ENCODE peak calls at places on chromosomes 16 and 17, in eight cellular contexts. J is epithelial cell of esophagus; S is endothelial cell; B is AG10803; M is tibial nerve; Y is A673; X is RWPE1; O is CD4-positive, alpha-beta T cell. G is an unnamed sample.

GRCh38 chr17:7834554-7834890 is 505 bp downstream of the KDM6B start:
- DNase-seq in B (no peak), O (peak), J (peak), S (no peak), X (no peak), Y (no peak), M (peak), G (no peak)

GRCh38 chr17:43467981-43468541 is 15.7 kb upstream of the DHX8 start:
- DNase-seq in M (peak), O (no peak), J (peak), B (peak), Y (no peak), S (no peak), X (peak), G (peak)

GRCh38 chr16:82638095-82638798 is 11.5 kb downstream of the CDH13 start:
- DNase-seq in B (peak), M (no peak), J (peak), Y (peak), S (no peak), O (no peak), X (peak), G (peak)

GRCh38 chr17:81821603-81822311 is 11.3 kb downstream of the MCRIP1 start:
- DNase-seq in M (peak), O (no peak), S (peak), J (peak), Y (peak), X (no peak), B (peak), G (peak)

GRCh38 chr17:45277216-45277849 is 15.4 kb upstream of the SPATA32 start:
- DNase-seq in O (peak), S (peak), M (peak), J (peak), Y (peak), X (peak), B (peak), G (peak)

GRCh38 chr16:68901910-68902309 is 58.6 kb downstream of the TANGO6 start:
- DNase-seq in Y (peak), X (peak), O (no peak), M (no peak), J (peak), B (peak), S (no peak), G (peak)

GRCh38 chr17:41065829-41066624 is at the start of gene KRTAP2-4:
- DNase-seq in B (peak), X (peak), O (no peak), Y (no peak), M (no peak), J (peak), S (no peak), G (peak)

GRCh38 chr17:73414171-73414955 is 102.6 kb upstream of the CDC42EP4 start:
- DNase-seq in X (no peak), S (no peak), B (no peak), O (no peak), M (no peak), Y (no peak), J (no peak), G (no peak)

GRCh38 chr17:31051517-31051916 is 43.3 kb upstream of the NF1 start:
- DNase-seq in Y (no peak), O (no peak), B (peak), J (no peak), M (no peak), X (no peak), S (no peak), G (no peak)

GRCh38 chr16:17452931-17453330 is 17.8 kb downstream of the XYLT1 start:
- DNase-seq in J (no peak), M (no peak), X (no peak), Y (no peak), O (no peak), S (no peak), B (peak), G (no peak)

GRCh38 chr17:50053654-50053960 is 2.3 kb upstream of the ITGA3 start:
- DNase-seq in B (peak), O (no peak), S (no peak), Y (no peak), J (no peak), M (no peak), X (no peak), G (no peak)

GRCh38 chr17:31697838-31698237 is 161.2 kb downstream of the COPRS start:
- DNase-seq in B (no peak), O (no peak), S (no peak), J (no peak), M (no peak), Y (no peak), X (no peak), G (no peak)

GRCh38 chr17:14840616-14841231 is 424.4 kb downstream of the PMP22 start:
- DNase-seq in J (peak), S (no peak), Y (no peak), O (no peak), M (no peak), B (peak), X (peak), G (peak)

GRCh38 chr16:87930456-87930855 is 5.9 kb downstream of the CA5A start:
- DNase-seq in Y (peak), B (no peak), S (no peak), O (no peak), M (no peak), X (no peak), J (no peak), G (peak)
- TF ChIP-seq CTCF in Y (peak), B (peak), S (no peak), O (no peak), M (no peak), X (no peak), J (peak), G (peak)

DNA sequence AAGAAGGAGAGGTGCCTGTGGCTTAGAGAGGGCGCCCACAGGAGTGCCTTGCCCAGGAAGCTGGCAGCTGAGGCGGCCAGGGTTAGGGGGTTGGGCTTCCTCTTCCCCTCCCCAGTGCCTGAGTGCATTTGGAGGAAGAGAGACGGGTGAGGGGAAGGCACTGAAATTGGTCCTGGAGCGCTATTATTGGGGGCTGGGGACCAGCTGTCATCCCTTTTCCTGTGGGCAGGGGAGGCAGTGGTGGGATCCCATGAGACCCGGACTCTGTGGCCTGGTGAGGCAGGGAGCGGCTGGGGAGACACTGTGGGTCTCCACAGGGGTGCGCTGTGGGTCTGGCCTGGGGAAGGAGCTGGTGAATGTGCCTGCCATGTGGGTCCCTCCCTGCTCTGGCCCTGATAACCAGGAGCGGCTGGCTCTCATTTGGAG is 259.7 kb downstream of the SEC14L1 start:
- DNase-seq in B (peak), Y (peak), M (no peak), S (peak), O (peak), X (no peak), J (no peak), G (peak)
- TF ChIP-seq CTCF in B (peak), Y (peak), M (peak), S (peak), O (peak), X (no peak), J (peak), G (peak)

GRCh38 chr17:82836823-82837357 is 2.9 kb downstream of the ZNF750 start:
- DNase-seq in J (peak), S (no peak), Y (no peak), X (no peak), M (peak), O (no peak), B (peak), G (no peak)
- TF ChIP-seq CTCF in J (peak), S (no peak), Y (peak), X (no peak), M (peak), O (no peak), B (peak), G (no peak)

GRCh38 chr17:9726291-9726690 is 65.1 kb downstream of the DHRS7C start:
- DNase-seq in M (no peak), X (no peak), Y (no peak), J (no peak), B (no peak), S (no peak), O (no peak), G (no peak)

GRCh38 chr17:9729034-9729650 is 62.2 kb downstream of the DHRS7C start:
- DNase-seq in J (peak), M (peak), B (peak), S (peak), Y (peak), O (no peak), X (peak), G (peak)

GRCh38 chr17:9728005-9728404 is 63.4 kb downstream of the DHRS7C start:
- DNase-seq in X (no peak), B (no peak), S (no peak), O (no peak), M (no peak), Y (no peak), J (no peak), G (no peak)

GRCh38 chr17:9728564-9728963 is 62.8 kb downstream of the DHRS7C start:
- DNase-seq in M (no peak), X (no peak), J (no peak), Y (no peak), B (no peak), S (no peak), O (no peak), G (no peak)

DNA sequence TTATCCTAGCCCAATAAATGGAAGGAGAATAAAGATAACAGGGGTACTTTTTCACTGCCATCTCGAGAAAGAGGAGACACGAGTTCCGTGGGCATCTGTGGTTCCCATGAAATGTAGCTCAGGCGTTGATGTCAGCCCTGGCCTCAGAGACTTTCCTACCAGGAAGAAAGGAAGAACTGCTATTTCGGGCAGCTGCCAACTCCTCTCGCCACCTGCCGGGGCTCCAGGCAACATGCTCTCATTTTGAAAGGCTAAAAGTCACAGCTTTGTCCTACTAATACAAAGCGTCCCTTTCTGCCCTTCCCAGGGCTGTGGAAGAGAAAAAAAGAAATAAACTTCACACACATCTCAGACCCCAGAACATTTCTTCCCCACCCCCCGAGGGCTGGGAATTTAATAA is 65.8 kb downstream of the DHRS7C start:
- DNase-seq in X (no peak), M (no peak), O (no peak), J (peak), Y (no peak), S (no peak), B (no peak), G (no peak)
- TF ChIP-seq CTCF in X (no peak), M (no peak), O (no peak), J (peak), Y (no peak), S (no peak), B (peak), G (no peak)

GRCh38 chr16:89911375-89911774 is 7.3 kb upstream of the MC1R start:
- DNase-seq in B (no peak), M (no peak), O (no peak), S (no peak), X (no peak), J (no peak), Y (no peak), G (no peak)
- TF ChIP-seq CTCF in B (no peak), M (no peak), O (no peak), S (no peak), X (no peak), J (no peak), Y (no peak), G (no peak)

GRCh38 chr16:7515543-7515942 is 182.9 kb downstream of the RBFOX1 start:
- DNase-seq in J (no peak), Y (no peak), X (no peak), O (no peak), M (no peak), S (no peak), B (no peak), G (no peak)

GRCh38 chr16:7509919-7510705 is 177.5 kb downstream of the RBFOX1 start:
- DNase-seq in O (no peak), S (no peak), Y (no peak), J (no peak), X (no peak), M (no peak), B (no peak), G (no peak)

GRCh38 chr16:7511549-7512260 is 179.1 kb downstream of the RBFOX1 start:
- DNase-seq in S (no peak), J (no peak), O (no peak), Y (no peak), X (no peak), M (no peak), B (no peak), G (no peak)

GRCh38 chr16:7512503-7512902 is 179.9 kb downstream of the RBFOX1 start:
- DNase-seq in M (no peak), O (no peak), S (no peak), B (no peak), X (no peak), J (no peak), Y (no peak), G (no peak)

DNA sequence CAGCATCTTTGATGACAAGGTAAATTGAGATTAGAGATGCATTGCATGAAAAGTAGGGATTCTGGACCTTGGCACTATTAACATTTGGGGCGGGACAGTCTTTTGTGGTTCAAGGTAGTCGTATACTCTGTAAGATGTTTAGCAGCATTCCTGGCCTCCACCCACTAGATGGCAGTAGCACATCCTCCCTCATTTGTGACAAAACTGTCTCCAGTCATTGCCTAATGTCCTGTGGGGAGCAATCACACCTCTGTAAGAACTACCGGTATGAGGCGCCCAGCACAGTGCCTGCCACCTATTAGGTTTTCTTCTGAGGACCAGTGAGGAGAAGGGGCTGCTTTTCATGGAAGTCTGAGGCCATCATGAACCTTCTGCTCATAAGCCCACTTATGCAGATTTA is 180.8 kb downstream of the RBFOX1 start:
- DNase-seq in B (no peak), S (no peak), O (no peak), X (no peak), Y (peak), M (no peak), J (no peak), G (no peak)
- TF ChIP-seq CTCF in B (no peak), S (peak), O (no peak), X (no peak), Y (peak), M (no peak), J (no peak), G (no peak)

GRCh38 chr17:78174870-78175642 is 6.7 kb downstream of the SYNGR2 start:
- DNase-seq in J (peak), B (no peak), S (no peak), O (no peak), M (no peak), Y (no peak), X (no peak), G (no peak)

GRCh38 chr17:78175643-78175981 is 7.2 kb downstream of the SYNGR2 start:
- DNase-seq in Y (no peak), J (no peak), B (no peak), S (no peak), M (no peak), X (no peak), O (no peak), G (no peak)

GRCh38 chr17:78173025-78173715 is 4.8 kb downstream of the SYNGR2 start:
- DNase-seq in O (no peak), X (no peak), M (no peak), Y (no peak), B (no peak), J (no peak), S (no peak), G (no peak)

GRCh38 chr17:78172284-78173024 is 4.1 kb downstream of the SYNGR2 start:
- DNase-seq in Y (peak), J (no peak), O (no peak), X (no peak), S (no peak), M (peak), B (no peak), G (no peak)

DNA sequence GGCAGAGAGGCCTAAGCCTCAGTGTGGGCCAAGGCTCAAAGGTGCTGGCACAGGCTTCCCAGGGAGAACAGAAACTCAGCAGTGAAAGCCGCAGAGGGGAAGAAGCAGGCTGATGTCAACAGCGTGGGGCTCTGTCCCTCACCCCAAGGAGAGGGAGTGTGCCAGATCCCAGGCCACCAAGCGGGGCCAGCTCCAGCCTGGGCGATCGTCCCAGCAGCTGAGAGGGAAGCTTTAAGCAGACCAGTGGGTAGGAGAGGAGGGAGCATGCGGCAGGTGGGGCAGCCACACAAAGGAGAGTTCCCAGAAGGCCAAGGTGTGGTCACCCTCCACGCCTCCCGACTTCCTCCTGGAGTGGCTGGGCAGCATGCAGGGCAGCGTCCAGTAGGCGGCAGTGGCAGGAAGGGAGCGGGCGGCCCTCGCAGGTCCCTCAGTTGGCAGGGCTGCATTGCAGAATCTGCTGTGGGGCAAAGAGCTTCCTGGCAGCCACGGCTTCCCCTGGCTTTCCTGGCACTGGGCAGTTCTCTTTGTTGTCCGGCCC is 6.0 kb downstream of the SYNGR2 start:
- DNase-seq in Y (no peak), M (peak), S (no peak), X (no peak), O (no peak), J (peak), B (no peak), G (no peak)
- TF ChIP-seq CTCF in Y (no peak), M (peak), S (no peak), X (no peak), O (no peak), J (peak), B (no peak), G (no peak)

G was measured in foreskin fibroblast.